ENCODE peak calls at places on chromosomes 3 and 15, in nine cellular contexts. R is anterior cingulate cortex; V is KBM-7; B is AG10803; Q is smooth muscle cell of the brain vasculature; M is activated naive CD4-positive, alpha-beta T cell treated with anti-CD3 and anti-CD28 coated beads, Interleukin-2, amount 10 ng/mL, durations not matched to agents 7 days and 5 days; D is T-helper 2 cell; T is KG1; L is gastrocnemius medialis. I is an unnamed sample.

GRCh38 chr15:48855501-48856440 is 22.2 kb upstream of the EID1 start:
- DNase-seq in R (no peak), V (peak; percentile 47), B (peak; percentile 68), Q (no peak), M (no peak), D (no peak), T (no peak), L (no peak), I (no peak)

GRCh38 chr3:173733029-173733652 is 335.6 kb downstream of the NLGN1 start:
- DNase-seq in R (no peak), V (peak; percentile 21), B (peak; percentile 65), Q (peak; percentile 17), M (no peak), D (no peak), T (peak; percentile 34), L (no peak), I (no peak)

GRCh38 chr15:28935316-28935715 is 49.5 kb downstream of the APBA2 start:
- DNase-seq in R (no peak), V (peak; percentile 47), B (no peak), Q (no peak), M (peak; percentile 64), D (peak; percentile 54), T (no peak), L (no peak), I (peak; percentile 72)

GRCh38 chr3:194937751-194938358 is 252.2 kb downstream of the FAM43A start:
- DNase-seq in R (no peak), V (no peak), B (no peak), Q (no peak), M (no peak), D (no peak), T (no peak), L (no peak), I (no peak)

GRCh38 chr15:100918690-100919480 is at the start of gene LRRK1:
- DNase-seq in R (no peak), V (peak; percentile 73), B (peak; percentile 42), Q (no peak), M (peak; percentile 34), D (peak; percentile 24), T (peak; percentile 42), L (no peak), I (peak; percentile 34)

GRCh38 chr3:179929091-179929529 is 107.6 kb downstream of the PEX5L start:
- DNase-seq in R (peak; percentile 5), V (peak; percentile 53), B (peak; percentile 66), Q (peak; percentile 24), M (peak; percentile 52), D (peak; percentile 56), T (peak; percentile 12), L (no peak), I (peak; percentile 78)

GRCh38 chr15:48242015-48242414 is 35.9 kb downstream of the SLC12A1 start:
- DNase-seq in R (no peak), V (no peak), B (no peak), Q (no peak), M (no peak), D (no peak), T (no peak), L (no peak), I (no peak)

GRCh38 chr3:172892158-172892557 is 141.6 kb downstream of the ECT2 start:
- DNase-seq in R (no peak), V (no peak), B (peak; percentile 46), Q (no peak), M (no peak), D (no peak), T (no peak), L (no peak), I (no peak)

GRCh38 chr15:28922712-28923012 is 36.9 kb downstream of the APBA2 start:
- DNase-seq in R (no peak), V (no peak), B (no peak), Q (no peak), M (no peak), D (no peak), T (no peak), L (no peak), I (no peak)

GRCh38 chr3:8539419-8539818 is 37.8 kb downstream of the LMCD1 start:
- DNase-seq in R (no peak), V (no peak), B (peak; percentile 49), Q (no peak), M (no peak), D (no peak), T (no peak), L (no peak), I (no peak)

GRCh38 chr3:163043074-163043473 is 1546.5 kb downstream of the OTOL1 start:
- DNase-seq in R (no peak), V (no peak), B (peak; percentile 3), Q (no peak), M (no peak), D (no peak), T (no peak), L (no peak), I (no peak)

GRCh38 chr3:129605593-129606521 is 619 bp downstream of the PLXND1 start:
- DNase-seq in R (no peak), V (peak; percentile 64), B (peak; percentile 61), Q (no peak), M (peak; percentile 58), D (peak; percentile 72), T (no peak), L (no peak), I (no peak)

GRCh38 chr3:127750226-127751031 is 71.9 kb downstream of the MGLL start:
- DNase-seq in R (no peak), V (no peak), B (peak; percentile 86), Q (no peak), M (no peak), D (peak; percentile 20), T (no peak), L (no peak), I (peak; percentile 49)

GRCh38 chr15:96158938-96159337 is 171.6 kb upstream of the NR2F2 start:
- DNase-seq in R (no peak), V (no peak), B (peak; percentile 40), Q (no peak), M (no peak), D (no peak), T (no peak), L (no peak), I (no peak)

GRCh38 chr3:49271047-49271446 is 6.0 kb downstream of the C3orf62 start:
- DNase-seq in R (no peak), V (no peak), B (no peak), Q (no peak), M (no peak), D (no peak), T (no peak), L (no peak), I (no peak)